ENCODE peak calls at places on chromosome 12, in five cellular contexts. P, X, T, H and C are unnamed samples. For H3K27me3, the result is how much of the 10 kb centered on the place peaks cover.

GRCh38 chr12:65821336-65821735 is 2.9 kb upstream of the HMGA2 start:
- DNase-seq in P (no peak), X (no peak), T (no peak), H (no peak), C (no peak)

GRCh38 chr12:107564946-107565345 is 120.7 kb upstream of the PWP1 start:
- DNase-seq in P (peak), X (peak), T (no peak), H (no peak), C (peak)

GRCh38 chr12:70994217-70994788 is 73.8 kb upstream of the PTPRR start:
- DNase-seq in P (no peak), X (no peak), T (no peak), H (no peak), C (no peak)

GRCh38 chr12:109389146-109389545 is 41.4 kb downstream of the MYO1H start:
- DNase-seq in P (no peak), X (no peak), T (no peak), H (no peak), C (no peak)

GRCh38 chr12:76768566-76768965 is 4.7 kb downstream of the ZDHHC17 start:
- DNase-seq in P (no peak), X (no peak), T (no peak), H (no peak), C (no peak)

GRCh38 chr12:124720687-124721500 is 142.8 kb downstream of the SCARB1 start:
- DNase-seq in P (no peak), X (peak), T (peak), H (no peak), C (no peak)

GRCh38 chr12:130192667-130193345 is 30.5 kb downstream of the FZD10 start:
- DNase-seq in P (peak), X (no peak), T (no peak), H (no peak), C (no peak)

GRCh38 chr12:93729934-93730333 is 52.8 kb downstream of the CRADD start:
- DNase-seq in P (no peak), X (no peak), T (no peak), H (no peak), C (no peak)

GRCh38 chr12:99767809-99768208 is 120.3 kb downstream of the GARIN6 start:
- DNase-seq in P (peak), X (peak), T (no peak), H (no peak), C (no peak)

GRCh38 chr12:24201258-24201970 is 251.9 kb upstream of the SOX5 start:
- DNase-seq in P (no peak), X (no peak), T (no peak), H (no peak), C (no peak)

GRCh38 chr12:12877789-12878455 is 13.4 kb upstream of the GPRC5A start:
- DNase-seq in P (no peak), X (no peak), T (no peak), H (no peak), C (no peak)

GRCh38 chr12:42104784-42105183 is 39.9 kb downstream of the GXYLT1 start:
- DNase-seq in P (no peak), X (no peak), T (no peak), H (no peak), C (no peak)

GRCh38 chr12:1491983-1492697 is 102.2 kb downstream of the FBXL14 start:
- DNase-seq in P (no peak), X (no peak), T (no peak), H (no peak), C (no peak)

GRCh38 chr12:12070674-12071661 is at the start of gene BCL2L14:
- DNase-seq in P (no peak), X (peak), T (peak), H (no peak), C (peak)

GRCh38 chr12:55385911-55386310 is 14.4 kb upstream of the OR6C65 start:
- DNase-seq in P (no peak), X (no peak), T (no peak), H (no peak), C (no peak)

GRCh38 chr12:88627501-88627900 is 47.2 kb upstream of the KITLG start:
- DNase-seq in P (no peak), X (no peak), T (no peak), H (no peak), C (no peak)

GRCh38 chr12:127998936-127999467 is 268.0 kb upstream of the TMEM132C start:
- DNase-seq in P (no peak), X (no peak), T (no peak), H (no peak), C (no peak)

GRCh38 chr12:5232291-5232690 is 188.6 kb downstream of the KCNA5 start:
- DNase-seq in P (no peak), X (no peak), T (no peak), H (no peak), C (no peak)

GRCh38 chr12:71719647-71720370 is 33.9 kb downstream of the TMEM19 start:
- DNase-seq in P (no peak), X (no peak), T (no peak), H (no peak), C (no peak)

GRCh38 chr12:99381992-99382391 is 265.6 kb upstream of the GARIN6 start:
- DNase-seq in P (no peak), X (no peak), T (no peak), H (no peak), C (no peak)

GRCh38 chr12:115859231-115859630 is 418.3 kb downstream of the MED13L start:
- DNase-seq in P (no peak), X (no peak), T (no peak), H (no peak), C (no peak)

GRCh38 chr12:94644141-94644575 is 6.2 kb downstream of the TMCC3 start:
- DNase-seq in P (no peak), X (no peak), T (no peak), H (no peak), C (no peak)

GRCh38 chr12:120453977-120454376 is 7.7 kb downstream of the GATC start:
- DNase-seq in P (peak), X (no peak), T (no peak), H (no peak), C (peak)

GRCh38 chr12:120457133-120457532 is 10.9 kb downstream of the GATC start:
- DNase-seq in P (peak), X (no peak), T (no peak), H (no peak), C (no peak)

GRCh38 chr12:120447992-120448391 is 1.7 kb downstream of the GATC start:
- DNase-seq in P (no peak), X (no peak), T (no peak), H (no peak), C (no peak)

GRCh38 chr12:120455302-120455701 is 9.1 kb downstream of the GATC start:
- DNase-seq in P (no peak), X (no peak), T (peak), H (no peak), C (no peak)

DNA sequence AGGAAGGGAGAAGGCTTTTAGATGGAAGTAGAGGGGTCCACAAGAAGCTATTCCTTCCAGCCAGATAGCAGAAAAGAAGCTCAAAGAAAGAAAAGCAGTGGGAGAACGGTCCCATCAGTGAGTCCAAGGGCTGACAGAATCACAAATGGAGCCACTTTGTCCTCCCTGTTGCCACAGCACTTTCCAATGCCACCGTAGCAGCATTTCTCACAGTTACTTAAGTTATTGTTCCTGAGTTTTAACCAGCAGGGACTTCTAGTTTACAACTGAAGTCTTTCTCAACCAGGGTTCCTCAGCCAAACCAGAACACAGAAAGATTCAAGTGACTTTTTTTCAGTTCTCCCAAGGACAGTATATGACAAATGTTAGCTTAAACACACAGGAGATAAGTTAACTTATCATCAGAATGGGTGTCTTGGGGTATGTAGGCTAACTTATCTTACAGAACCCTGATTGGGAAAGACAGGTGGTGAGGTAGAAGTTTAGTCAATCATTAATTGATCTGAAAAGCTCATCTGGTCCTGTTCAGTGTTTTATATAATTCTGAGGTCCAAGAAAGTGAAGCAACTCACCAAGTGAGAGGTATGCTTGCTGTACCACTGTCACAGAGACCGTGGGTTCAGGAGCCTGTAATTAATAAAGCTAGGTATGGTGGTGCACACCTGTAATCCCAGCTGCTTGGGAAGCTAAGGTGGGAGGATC is 7.0 kb downstream of the GATC start:
- DNase-seq in P (no peak), X (peak), T (peak), H (no peak), C (peak)
- H3K27ac ChIP-seq in P (no peak), X (peak), T (peak), H (no peak), C (no peak)

DNA sequence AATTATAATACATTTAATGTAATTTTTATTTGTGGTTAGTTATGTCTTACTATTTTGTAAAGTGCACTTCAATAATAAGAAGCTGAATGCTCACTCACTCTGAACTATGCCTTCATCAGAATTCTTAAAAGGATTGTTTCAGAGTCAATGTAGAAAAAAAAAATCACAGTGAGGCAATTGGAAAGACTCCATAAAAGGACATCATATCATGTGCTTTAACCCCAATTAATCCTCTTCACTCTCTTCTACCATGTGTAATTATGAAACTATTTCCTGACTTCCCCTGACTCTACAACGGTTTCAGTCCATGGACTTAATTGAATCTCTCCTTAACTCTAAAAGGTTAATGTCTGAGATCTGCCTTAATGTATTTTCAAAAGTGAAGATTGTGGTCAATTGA is 250.4 kb upstream of the ALG10 start:
- DNase-seq in P (no peak), X (no peak), T (no peak), H (no peak), C (no peak)
- H3K27me3 ChIP-seq in P (under half), X (under half), T (under half), H (under half), C (under half)

DNA sequence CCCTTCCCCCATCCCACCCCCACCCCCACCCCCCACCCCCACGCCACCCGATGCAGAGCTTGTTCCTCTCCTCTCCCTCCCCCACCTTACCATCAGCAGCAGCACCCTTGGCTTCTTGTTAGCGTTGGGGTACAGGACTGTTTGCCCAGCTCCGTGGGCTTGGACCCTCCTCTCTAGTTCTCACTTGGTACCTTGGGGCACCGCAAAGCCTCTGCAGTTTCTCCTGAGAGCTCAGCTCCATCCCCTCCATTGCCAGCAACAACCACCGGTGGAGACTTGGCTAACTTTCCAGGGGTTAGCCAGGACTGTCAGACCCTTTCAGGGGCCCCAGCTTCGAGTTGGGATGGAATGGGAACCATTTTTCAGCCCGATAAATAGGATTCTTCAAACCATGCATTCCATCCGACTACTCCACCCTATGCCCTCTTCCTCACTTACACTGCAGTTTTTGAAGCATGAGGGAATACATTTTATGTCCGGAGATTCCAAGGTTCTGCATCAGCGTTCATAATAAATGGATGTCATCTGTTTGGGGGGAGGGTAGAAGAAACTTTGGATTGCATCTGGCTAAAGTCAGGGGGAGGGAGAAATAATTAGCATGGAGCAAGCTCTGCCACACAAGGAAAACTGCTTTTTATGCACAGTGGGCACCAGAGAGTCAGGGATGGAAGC is 1.1 kb downstream of the SCN8A start:
- DNase-seq in P (no peak), X (peak), T (no peak), H (no peak), C (no peak)
- H3K4me3 ChIP-seq in P (no peak), X (no peak), T (no peak), H (no peak), C (no peak)

GRCh38 chr12:21941522-21942376 is 523 bp upstream of the ABCC9 start:
- DNase-seq in P (peak), X (peak), T (peak), H (no peak), C (no peak)
- H3K27ac ChIP-seq in P (no peak), X (peak), T (no peak), H (peak), C (no peak)

GRCh38 chr12:49292729-49293055 is 2.3 kb upstream of the PRPH start:
- DNase-seq in P (no peak), X (no peak), T (no peak), H (no peak), C (no peak)

GRCh38 chr12:49294804-49295086 is 202 bp upstream of the PRPH start:
- DNase-seq in P (no peak), X (no peak), T (no peak), H (no peak), C (no peak)

GRCh38 chr12:49293056-49293956 is 1.6 kb upstream of the PRPH start:
- DNase-seq in P (no peak), X (no peak), T (no peak), H (no peak), C (no peak)

GRCh38 chr12:49295087-49296001 is at the start of gene PRPH:
- DNase-seq in P (peak), X (no peak), T (no peak), H (peak), C (no peak)

DNA sequence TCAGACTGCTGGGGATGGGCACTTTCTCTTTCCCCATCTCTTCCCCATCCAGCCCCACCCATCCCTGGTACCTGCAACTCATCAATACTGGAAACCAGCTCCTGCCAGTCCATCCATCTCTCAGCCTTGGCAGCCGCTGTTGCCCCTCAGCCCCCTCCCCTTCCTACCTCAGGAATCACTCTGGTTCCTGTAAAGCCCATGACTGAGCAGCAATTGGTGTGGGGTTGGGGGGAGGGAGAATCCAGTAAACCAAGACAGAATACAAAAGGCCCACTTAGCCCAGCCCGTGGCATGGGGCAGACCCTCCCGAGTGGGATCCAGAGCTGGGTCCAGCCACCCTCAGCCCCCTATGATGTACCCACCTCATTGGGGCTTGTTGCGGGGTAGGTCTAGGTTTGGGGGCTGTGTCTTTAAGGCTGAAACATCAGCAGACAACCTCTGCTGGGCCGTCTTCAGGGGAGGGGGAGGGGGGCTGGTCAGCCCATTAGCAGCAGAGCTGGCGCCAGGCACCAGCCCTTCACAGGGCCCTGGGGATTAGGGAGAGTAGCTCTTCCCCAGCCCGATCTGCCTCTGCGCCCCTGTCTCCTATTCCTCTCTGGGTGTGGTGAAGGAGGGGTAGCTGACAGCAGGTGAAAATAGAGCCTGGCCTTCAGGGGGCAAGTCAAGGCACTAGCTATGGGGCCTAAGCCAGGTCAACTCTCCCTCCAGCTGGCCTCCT is 702 bp upstream of the PRPH start:
- DNase-seq in P (no peak), X (no peak), T (no peak), H (no peak), C (no peak)
- H3K27me3 ChIP-seq in P (half or more), X (half or more), T (under half), H (under half), C (under half)

DNA sequence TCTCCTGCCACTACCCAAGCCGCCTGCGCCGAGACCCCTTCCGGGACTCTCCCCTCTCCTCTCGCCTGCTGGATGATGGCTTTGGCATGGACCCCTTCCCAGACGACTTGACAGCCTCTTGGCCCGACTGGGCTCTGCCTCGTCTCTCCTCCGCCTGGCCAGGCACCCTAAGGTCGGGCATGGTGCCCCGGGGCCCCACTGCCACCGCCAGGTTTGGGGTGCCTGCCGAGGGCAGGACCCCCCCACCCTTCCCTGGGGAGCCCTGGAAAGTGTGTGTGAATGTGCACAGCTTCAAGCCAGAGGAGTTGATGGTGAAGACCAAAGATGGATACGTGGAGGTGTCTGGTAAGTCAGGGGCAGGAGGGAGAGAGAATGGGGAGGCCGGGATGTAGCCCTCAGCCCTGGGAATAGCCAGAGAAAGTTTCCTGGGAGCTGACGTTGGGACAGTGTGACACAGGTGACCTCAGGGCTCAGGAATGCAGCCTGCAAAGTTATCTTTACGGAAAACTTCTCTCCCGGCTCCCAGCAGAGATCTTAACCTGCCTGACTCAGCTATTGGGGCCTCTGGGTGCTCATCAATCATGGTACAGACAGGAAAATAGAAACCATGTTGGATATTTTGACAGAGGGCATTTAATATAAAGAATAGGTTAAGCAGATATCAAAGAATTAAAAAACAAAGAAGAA is 747 bp downstream of the HSPB8 start:
- DNase-seq in P (peak), X (peak), T (peak), H (no peak), C (no peak)
- H3K4me3 ChIP-seq in P (peak), X (peak), T (peak), H (peak), C (no peak)